ENCODE peak calls at places on chromosomes 4 and X, in four cellular contexts. M is activated CD4-positive, alpha-beta T cell treated with anti-CD3 and anti-CD28 coated beads, Interleukin-2, amount 10 ng/mL, durations not matched to agents 24 days and 14 days; J is HT-29; X is activated CD4-positive, CD25-positive, alpha-beta regulatory T cell treated with anti-CD3 and anti-CD28 coated beads, Interleukin-2, amount 50 U/mL, for 72 hours. V is an unnamed sample.

GRCh38 chr4:10762541-10762940 is 78.0 kb upstream of the CLNK start:
- DNase-seq in J (no peak), M (no peak), X (no peak), V (peak)

GRCh38 chr4:186904104-186904503 is 180.4 kb upstream of the FAT1 start:
- DNase-seq in M (no peak), X (no peak), J (no peak), V (peak)

GRCh38 chr4:73067971-73068394 is 1.5 kb downstream of the COX18 start:
- DNase-seq in M (peak), X (no peak), J (no peak), V (peak)

GRCh38 chr4:133802741-133803140 is 398.8 kb downstream of the PABPC4L start:
- DNase-seq in X (no peak), M (no peak), J (no peak), V (peak)

GRCh38 chr4:10620935-10621488 is 63.6 kb downstream of the CLNK start:
- DNase-seq in M (no peak), X (no peak), J (no peak), V (no peak)

GRCh38 chrX:87900320-87900908 is 382.8 kb downstream of the KLHL4 start:
- DNase-seq in J (no peak), M (no peak), X (no peak), V (peak)

GRCh38 chrX:133681897-133682296 is 266.6 kb upstream of the GPC4 start:
- DNase-seq in J (no peak), X (no peak), M (no peak), V (no peak)

GRCh38 chrX:2401590-2402360 is 99.0 kb downstream of the DHRSX start:
- DNase-seq in J (no peak), X (no peak), M (no peak), V (no peak)

GRCh38 chrX:101799387-101799786 is 132.4 kb downstream of the ZMAT1 start:
- DNase-seq in J (peak), X (peak), M (peak), V (peak)

GRCh38 chr4:151866266-151866918 is 105.6 kb upstream of the GATB start:
- DNase-seq in X (no peak), M (no peak), J (no peak), V (no peak)

GRCh38 chrX:11533211-11533651 is 132.5 kb downstream of the ARHGAP6 start:
- DNase-seq in X (no peak), J (peak), M (peak), V (peak)

GRCh38 chr4:67020079-67020807 is 525.1 kb downstream of the CENPC start:
- DNase-seq in J (no peak), M (no peak), X (no peak), V (no peak)

GRCh38 chr4:113958766-113959540 is 20.5 kb downstream of the ARSJ start:
- DNase-seq in X (no peak), J (peak), M (no peak), V (peak)

GRCh38 chr4:147808447-147808846 is 76.6 kb downstream of the ARHGAP10 start:
- DNase-seq in M (no peak), J (no peak), X (no peak), V (no peak)

GRCh38 chrX:27599928-27600327 is 9.8 kb downstream of the DCAF8L2 start:
- DNase-seq in J (peak), X (no peak), M (no peak), V (no peak)

GRCh38 chr4:4327652-4328121 is 37.6 kb downstream of the ZBTB49 start:
- DNase-seq in J (peak), M (no peak), X (no peak), V (peak)

GRCh38 chrX:155216179-155216939 is at the start of gene VBP1:
- DNase-seq in J (peak), X (peak), M (peak), V (peak)

GRCh38 chrX:154505726-154506125 is 10.3 kb downstream of the FAM3A start:
- DNase-seq in X (no peak), M (no peak), J (no peak), V (peak)

GRCh38 chrX:20265726-20266681 is 705 bp downstream of the RPS6KA3 start:
- DNase-seq in J (peak), X (peak), M (peak), V (peak)

GRCh38 chr4:57191523-57192034 is 81.4 kb upstream of the IGFBP7 start:
- DNase-seq in X (no peak), M (no peak), J (no peak), V (no peak)

GRCh38 chr4:138344064-138344463 is 101.9 kb upstream of the SLC7A11 start:
- DNase-seq in M (no peak), J (no peak), X (no peak), V (no peak)

GRCh38 chr4:73053974-73054480 is 15.5 kb downstream of the COX18 start:
- DNase-seq in X (no peak), J (no peak), M (no peak), V (peak)

GRCh38 chrX:47321386-47321785 is 49.0 kb upstream of the ZNF157 start:
- DNase-seq in X (no peak), J (no peak), M (no peak), V (no peak)

GRCh38 chr4:105225500-105225899 is 78.8 kb downstream of the TET2 start:
- DNase-seq in M (no peak), X (no peak), J (no peak), V (no peak)

GRCh38 chrX:108224727-108225455 is 133.3 kb downstream of the ATG4A start:
- DNase-seq in J (peak), X (no peak), M (peak), V (peak)

GRCh38 chr4:7651461-7651921 is 216.8 kb upstream of the PSAPL1 start:
- DNase-seq in J (no peak), M (no peak), X (no peak), V (peak)

GRCh38 chr4:114264877-114265291 is 285.4 kb upstream of the ARSJ start:
- DNase-seq in X (no peak), J (peak), M (no peak), V (no peak)

GRCh38 chr4:153205757-153206156 is 1.5 kb downstream of the TRIM2 start:
- DNase-seq in X (no peak), M (peak), J (peak), V (peak)

GRCh38 chr4:98994474-98995182 is 893 bp upstream of the METAP1 start:
- DNase-seq in X (no peak), M (peak), J (peak), V (peak)

GRCh38 chrX:12443534-12444098 is 305.3 kb downstream of the FRMPD4 start:
- DNase-seq in J (no peak), X (no peak), M (no peak), V (no peak)

GRCh38 chrX:45518552-45518951 is 317.9 kb upstream of the DIPK2B start:
- DNase-seq in M (no peak), J (no peak), X (no peak), V (no peak)

GRCh38 chr4:27357283-27357682 is 496.6 kb downstream of the STIM2 start:
- DNase-seq in X (no peak), M (no peak), J (peak), V (peak)

GRCh38 chr4:8707045-8707781 is 114.6 kb downstream of the CPZ start:
- DNase-seq in M (no peak), J (no peak), X (peak), V (no peak)

GRCh38 chr4:159768011-159768410 is 665.1 kb downstream of the RAPGEF2 start:
- DNase-seq in M (no peak), X (no peak), J (no peak), V (peak)

GRCh38 chr4:3449574-3450534 is 8.1 kb downstream of the HGFAC start:
- DNase-seq in M (no peak), J (no peak), X (no peak), V (no peak)

GRCh38 chrX:24097741-24098140 is 43.0 kb downstream of the EIF2S3 start:
- DNase-seq in J (no peak), M (no peak), X (no peak), V (no peak)

GRCh38 chr4:123114084-123114914 is 191.9 kb upstream of the NUDT6 start:
- DNase-seq in X (no peak), J (no peak), M (no peak), V (no peak)

GRCh38 chr4:54082168-54082567 is 17.8 kb upstream of the CHIC2 start:
- DNase-seq in X (no peak), J (peak), M (no peak), V (peak)